ENCODE peak calls at places on chromosome 14, in six cellular contexts. One of them, this sample, is unnamed.
A peak's percentile ranks its signal among the peaks of the same experiment; 100 is the strongest.

GRCh38 chr14:100696590-100696989 is 30.1 kb upstream of the DLK1 start:
- DNase-seq in neuronal stem cell: no peak
- DNase-seq in IMR-90: no peak
- DNase-seq in mesenchymal stem cell: no peak
- DNase-seq in trophoblast cell: peak; percentile 3
- DNase-seq in H1: no peak
- DNase-seq in this sample: no peak

GRCh38 chr14:91219505-91220389 is 24.8 kb downstream of the GPR68 start:
- DNase-seq in neuronal stem cell: no peak
- DNase-seq in IMR-90: no peak
- DNase-seq in mesenchymal stem cell: no peak
- DNase-seq in trophoblast cell: no peak
- DNase-seq in H1: no peak
- DNase-seq in this sample: no peak

GRCh38 chr14:91352101-91352500 is 65.5 kb downstream of the CCDC88C start:
- DNase-seq in neuronal stem cell: no peak
- DNase-seq in IMR-90: no peak
- DNase-seq in mesenchymal stem cell: no peak
- DNase-seq in trophoblast cell: no peak
- DNase-seq in H1: no peak
- DNase-seq in this sample: no peak

GRCh38 chr14:99524804-99525698 is 43.8 kb downstream of the CCNK start:
- DNase-seq in neuronal stem cell: no peak
- DNase-seq in IMR-90: peak; percentile 59
- DNase-seq in mesenchymal stem cell: peak; percentile 42
- DNase-seq in trophoblast cell: no peak
- DNase-seq in H1: no peak
- DNase-seq in this sample: no peak

GRCh38 chr14:104933721-104934379 is 9.2 kb downstream of the PLD4 start:
- DNase-seq in neuronal stem cell: peak; percentile 45
- DNase-seq in IMR-90: no peak
- DNase-seq in mesenchymal stem cell: no peak
- DNase-seq in trophoblast cell: no peak
- DNase-seq in H1: no peak
- DNase-seq in this sample: peak; percentile 35

GRCh38 chr14:105855246-105855892 is 329.0 kb downstream of the TMEM121 start:
- DNase-seq in neuronal stem cell: no peak
- DNase-seq in IMR-90: no peak
- DNase-seq in mesenchymal stem cell: no peak
- DNase-seq in trophoblast cell: no peak
- DNase-seq in H1: no peak
- DNase-seq in this sample: peak; percentile 14

GRCh38 chr14:50679674-50680073 is 11.6 kb upstream of the SAV1 start:
- DNase-seq in neuronal stem cell: no peak
- DNase-seq in IMR-90: no peak
- DNase-seq in mesenchymal stem cell: no peak
- DNase-seq in trophoblast cell: no peak
- DNase-seq in H1: no peak
- DNase-seq in this sample: no peak

GRCh38 chr14:36667679-36668078 is 6.0 kb downstream of the PAX9 start:
- DNase-seq in neuronal stem cell: no peak
- DNase-seq in IMR-90: no peak
- DNase-seq in mesenchymal stem cell: no peak
- DNase-seq in trophoblast cell: no peak
- DNase-seq in H1: no peak
- DNase-seq in this sample: no peak

GRCh38 chr14:24368562-24369252 is 723 bp downstream of the NFATC4 start:
- DNase-seq in neuronal stem cell: peak; percentile 81
- DNase-seq in IMR-90: peak; percentile 74
- DNase-seq in mesenchymal stem cell: peak; percentile 83
- DNase-seq in trophoblast cell: no peak
- DNase-seq in H1: no peak
- DNase-seq in this sample: peak; percentile 80

GRCh38 chr14:99628832-99629618 is 15.9 kb upstream of the HHIPL1 start:
- DNase-seq in neuronal stem cell: peak; percentile 63
- DNase-seq in IMR-90: peak; percentile 59
- DNase-seq in mesenchymal stem cell: peak; percentile 67
- DNase-seq in trophoblast cell: peak; percentile 83
- DNase-seq in H1: peak; percentile 43
- DNase-seq in this sample: peak; percentile 89

GRCh38 chr14:98822917-98823316 is 449.1 kb downstream of the BCL11B start:
- DNase-seq in neuronal stem cell: no peak
- DNase-seq in IMR-90: no peak
- DNase-seq in mesenchymal stem cell: no peak
- DNase-seq in trophoblast cell: peak; percentile 17
- DNase-seq in H1: no peak
- DNase-seq in this sample: no peak

GRCh38 chr14:35482994-35483515 is 50.9 kb upstream of the INSM2 start:
- DNase-seq in neuronal stem cell: no peak
- DNase-seq in IMR-90: no peak
- DNase-seq in mesenchymal stem cell: no peak
- DNase-seq in trophoblast cell: no peak
- DNase-seq in H1: no peak
- DNase-seq in this sample: no peak

GRCh38 chr14:100893760-100894159 is 9.8 kb downstream of the RTL1 start:
- DNase-seq in neuronal stem cell: no peak
- DNase-seq in IMR-90: no peak
- DNase-seq in mesenchymal stem cell: no peak
- DNase-seq in trophoblast cell: no peak
- DNase-seq in H1: no peak
- DNase-seq in this sample: peak; percentile 15

GRCh38 chr14:102020058-102020971 is 55.9 kb downstream of the DYNC1H1 start:
- DNase-seq in neuronal stem cell: no peak
- DNase-seq in IMR-90: peak; percentile 94
- DNase-seq in mesenchymal stem cell: peak; percentile 83
- DNase-seq in trophoblast cell: peak; percentile 52
- DNase-seq in H1: no peak
- DNase-seq in this sample: no peak

GRCh38 chr14:32230695-32231280 is 27.7 kb upstream of the RNU6-8 start:
- DNase-seq in neuronal stem cell: no peak
- DNase-seq in IMR-90: peak; percentile 67
- DNase-seq in mesenchymal stem cell: peak; percentile 63
- DNase-seq in trophoblast cell: no peak
- DNase-seq in H1: no peak
- DNase-seq in this sample: no peak

GRCh38 chr14:75978249-75978731 is 3.5 kb downstream of the TGFB3 start:
- DNase-seq in neuronal stem cell: no peak
- DNase-seq in IMR-90: no peak
- DNase-seq in mesenchymal stem cell: no peak
- DNase-seq in trophoblast cell: peak; percentile 9
- DNase-seq in H1: no peak
- DNase-seq in this sample: no peak

GRCh38 chr14:51472881-51473280 is 178.8 kb upstream of the FRMD6 start:
- DNase-seq in neuronal stem cell: no peak
- DNase-seq in IMR-90: no peak
- DNase-seq in mesenchymal stem cell: no peak
- DNase-seq in trophoblast cell: no peak
- DNase-seq in H1: no peak
- DNase-seq in this sample: no peak

GRCh38 chr14:23056956-23057756 is at the start of gene CDH24:
- DNase-seq in neuronal stem cell: peak; percentile 78
- DNase-seq in IMR-90: peak; percentile 57
- DNase-seq in mesenchymal stem cell: peak; percentile 74
- DNase-seq in trophoblast cell: peak; percentile 82
- DNase-seq in H1: no peak
- DNase-seq in this sample: peak; percentile 65
- H3K18ac ChIP-seq in neuronal stem cell: peak within 1 kb of the TSS; percentile 92
- H3K18ac ChIP-seq in IMR-90: no peak within 1 kb of the TSS
- H3K18ac ChIP-seq in mesenchymal stem cell: peak within 1 kb of the TSS; percentile 60
- H3K18ac ChIP-seq in trophoblast cell: peak within 1 kb of the TSS; percentile 70
- H3K18ac ChIP-seq in H1: peak within 1 kb of the TSS; percentile 90
- H3K18ac ChIP-seq in this sample: peak within 1 kb of the TSS; percentile 51

GRCh38 chr14:95236221-95236620 is 78.9 kb upstream of the DICER1 start:
- DNase-seq in neuronal stem cell: no peak
- DNase-seq in IMR-90: no peak
- DNase-seq in mesenchymal stem cell: no peak
- DNase-seq in trophoblast cell: no peak
- DNase-seq in H1: no peak
- DNase-seq in this sample: no peak
- H4K91ac ChIP-seq in neuronal stem cell: no peak overlapping the region
- H4K91ac ChIP-seq in IMR-90: no peak overlapping the region
- H4K91ac ChIP-seq in mesenchymal stem cell: no peak overlapping the region
- H4K91ac ChIP-seq in trophoblast cell: no peak overlapping the region
- H4K91ac ChIP-seq in H1: no peak overlapping the region
- H4K91ac ChIP-seq in this sample: no peak overlapping the region

DNA sequence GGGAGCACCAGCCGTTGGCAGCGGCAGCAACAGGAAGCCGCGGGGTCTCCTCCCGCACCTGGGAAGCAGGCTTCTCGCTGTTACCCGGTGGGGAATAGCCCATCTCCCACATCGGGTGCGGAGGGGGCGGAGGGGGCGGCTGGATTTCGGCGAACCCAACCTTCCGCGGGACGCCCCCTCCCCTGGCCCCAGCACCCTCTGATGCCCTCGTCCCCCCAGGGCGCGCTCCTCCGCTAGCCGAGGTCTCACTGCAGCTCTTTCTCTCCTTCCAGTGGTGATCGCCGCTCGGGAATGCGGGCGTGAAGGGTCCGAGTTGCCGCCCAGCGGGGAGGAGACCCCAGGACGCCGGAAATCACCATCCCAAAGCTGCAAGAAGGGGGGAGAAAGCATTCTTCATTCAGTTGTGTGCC is 301 bp downstream of the SAMD4A start:
- DNase-seq in neuronal stem cell: peak; percentile 33
- DNase-seq in IMR-90: no peak
- DNase-seq in mesenchymal stem cell: peak; percentile 66
- DNase-seq in trophoblast cell: no peak
- DNase-seq in H1: no peak
- DNase-seq in this sample: peak; percentile 62
- H3K18ac ChIP-seq in neuronal stem cell: peak overlapping the region; percentile 92
- H3K18ac ChIP-seq in IMR-90: peak overlapping the region; percentile 66
- H3K18ac ChIP-seq in mesenchymal stem cell: peak overlapping the region; percentile 84
- H3K18ac ChIP-seq in trophoblast cell: peak overlapping the region; percentile 26
- H3K18ac ChIP-seq in H1: no peak overlapping the region
- H3K18ac ChIP-seq in this sample: no peak overlapping the region

DNA sequence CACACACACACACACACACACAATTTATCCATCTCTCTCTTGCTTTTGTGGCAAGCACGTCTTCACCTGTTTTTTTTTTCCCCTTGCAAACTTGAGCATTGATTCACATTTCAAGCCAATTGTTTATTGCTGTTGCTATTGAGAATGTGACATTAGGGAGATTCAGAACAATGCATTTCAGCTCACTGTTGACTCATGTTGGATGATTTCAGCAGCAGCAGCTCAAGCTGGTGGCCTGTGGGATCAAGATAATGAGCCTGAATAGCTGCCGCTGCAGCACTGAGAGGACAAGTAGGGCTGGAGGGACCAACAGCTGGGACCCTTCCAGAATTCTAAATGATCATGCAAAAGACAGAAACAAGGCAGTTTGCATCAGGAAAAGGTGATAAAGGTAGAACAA is 129.0 kb downstream of the SNAPC1 start:
- DNase-seq in neuronal stem cell: peak; percentile 8
- DNase-seq in IMR-90: peak; percentile 32
- DNase-seq in mesenchymal stem cell: no peak
- DNase-seq in trophoblast cell: peak; percentile 28
- DNase-seq in H1: no peak
- DNase-seq in this sample: no peak
- H4K91ac ChIP-seq in neuronal stem cell: no peak overlapping the region
- H4K91ac ChIP-seq in IMR-90: no peak overlapping the region
- H4K91ac ChIP-seq in mesenchymal stem cell: no peak overlapping the region
- H4K91ac ChIP-seq in trophoblast cell: no peak overlapping the region
- H4K91ac ChIP-seq in H1: no peak overlapping the region
- H4K91ac ChIP-seq in this sample: no peak overlapping the region

DNA sequence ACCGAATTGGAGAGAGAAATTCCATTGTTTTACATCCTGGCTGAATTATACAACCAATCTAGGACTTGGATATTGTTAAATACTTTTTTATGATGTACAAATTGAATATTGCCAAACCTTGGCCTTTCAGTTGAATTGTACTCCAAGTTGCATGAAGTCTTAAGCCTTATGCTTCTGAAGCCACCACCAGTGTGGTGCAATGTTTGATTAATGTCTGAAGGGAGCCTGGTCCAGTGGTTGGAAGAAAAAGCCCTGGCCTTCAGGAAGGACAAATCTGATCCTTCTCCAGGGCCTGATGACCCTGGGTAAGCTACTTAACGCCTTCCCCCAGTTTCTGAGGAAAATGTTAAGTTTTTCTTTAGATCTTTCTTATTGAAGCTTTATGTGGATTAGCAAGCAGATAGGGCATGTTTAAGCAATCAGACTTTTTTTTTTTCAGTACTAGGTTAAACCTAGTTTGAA is 72.0 kb downstream of the PAPOLA start:
- DNase-seq in neuronal stem cell: no peak
- DNase-seq in IMR-90: no peak
- DNase-seq in mesenchymal stem cell: peak; percentile 59
- DNase-seq in trophoblast cell: no peak
- DNase-seq in H1: no peak
- DNase-seq in this sample: no peak
- H3K18ac ChIP-seq in neuronal stem cell: no peak overlapping the region
- H3K18ac ChIP-seq in IMR-90: no peak overlapping the region
- H3K18ac ChIP-seq in mesenchymal stem cell: no peak overlapping the region
- H3K18ac ChIP-seq in trophoblast cell: no peak overlapping the region
- H3K18ac ChIP-seq in H1: no peak overlapping the region
- H3K18ac ChIP-seq in this sample: no peak overlapping the region

GRCh38 chr14:55802986-55803431 is 223.0 kb downstream of the KTN1 start:
- DNase-seq in neuronal stem cell: no peak
- DNase-seq in IMR-90: peak; percentile 31
- DNase-seq in mesenchymal stem cell: peak; percentile 64
- DNase-seq in trophoblast cell: no peak
- DNase-seq in H1: no peak
- DNase-seq in this sample: no peak

GRCh38 chr14:55803506-55804197 is 223.6 kb downstream of the KTN1 start:
- DNase-seq in neuronal stem cell: no peak
- DNase-seq in IMR-90: no peak
- DNase-seq in mesenchymal stem cell: no peak
- DNase-seq in trophoblast cell: no peak
- DNase-seq in H1: no peak
- DNase-seq in this sample: no peak

GRCh38 chr14:55804198-55804553 is 224.2 kb downstream of the KTN1 start:
- DNase-seq in neuronal stem cell: no peak
- DNase-seq in IMR-90: no peak
- DNase-seq in mesenchymal stem cell: no peak
- DNase-seq in trophoblast cell: no peak
- DNase-seq in H1: no peak
- DNase-seq in this sample: no peak

GRCh38 chr14:55807059-55807499 is 227.1 kb downstream of the KTN1 start:
- DNase-seq in neuronal stem cell: no peak
- DNase-seq in IMR-90: peak; percentile 80
- DNase-seq in mesenchymal stem cell: peak; percentile 21
- DNase-seq in trophoblast cell: peak; percentile 26
- DNase-seq in H1: no peak
- DNase-seq in this sample: no peak

DNA sequence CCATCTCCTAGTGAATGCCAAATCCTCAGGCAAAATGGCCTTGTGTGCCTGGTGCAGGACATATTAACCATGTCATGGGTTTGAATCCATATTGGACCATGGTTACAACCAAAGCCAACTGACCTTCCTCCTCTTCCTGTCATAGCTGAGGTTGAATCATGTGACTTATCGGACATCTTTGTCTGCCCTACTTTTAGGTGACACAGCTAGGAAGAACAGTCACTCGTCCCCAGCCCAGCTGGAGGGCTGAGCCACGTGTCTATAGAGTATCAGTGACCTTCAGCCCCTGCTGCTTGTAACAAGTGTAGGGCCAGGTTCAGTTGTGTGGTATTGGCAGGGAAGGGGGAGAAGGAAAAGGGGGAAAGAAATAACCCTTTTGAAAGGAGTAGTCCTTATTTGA is 225.2 kb downstream of the KTN1 start:
- DNase-seq in neuronal stem cell: no peak
- DNase-seq in IMR-90: no peak
- DNase-seq in mesenchymal stem cell: no peak
- DNase-seq in trophoblast cell: no peak
- DNase-seq in H1: no peak
- DNase-seq in this sample: no peak
- H4K91ac ChIP-seq in neuronal stem cell: no peak overlapping the region
- H4K91ac ChIP-seq in IMR-90: no peak overlapping the region
- H4K91ac ChIP-seq in mesenchymal stem cell: no peak overlapping the region
- H4K91ac ChIP-seq in trophoblast cell: no peak overlapping the region
- H4K91ac ChIP-seq in H1: peak overlapping the region; percentile 12
- H4K91ac ChIP-seq in this sample: no peak overlapping the region

GRCh38 chr14:95516554-95517209 is at the start of gene SYNE3:
- DNase-seq in neuronal stem cell: no peak
- DNase-seq in IMR-90: no peak
- DNase-seq in mesenchymal stem cell: no peak
- DNase-seq in trophoblast cell: peak; percentile 53
- DNase-seq in H1: no peak
- DNase-seq in this sample: no peak
- H3K18ac ChIP-seq in neuronal stem cell: peak within 1 kb of the TSS; percentile 75
- H3K18ac ChIP-seq in IMR-90: peak within 1 kb of the TSS; percentile 39
- H3K18ac ChIP-seq in mesenchymal stem cell: peak within 1 kb of the TSS; percentile 87
- H3K18ac ChIP-seq in trophoblast cell: no peak within 1 kb of the TSS
- H3K18ac ChIP-seq in H1: no peak within 1 kb of the TSS
- H3K18ac ChIP-seq in this sample: no peak within 1 kb of the TSS

This sample was measured in H9.